ENCODE peak calls at places on chromosomes 13 and 19, in five cellular contexts. D is transverse colon, H is suprapubic skin, W is breast epithelium, T is esophagus squamous epithelium. M is an unnamed sample.

GRCh38 chr13:40667622-40667978 is 1.2 kb upstream of the FOXO1 start:
- DNase-seq in T (no peak), H (peak; percentile 73), W (no peak), D (peak; percentile 38), M (no peak)

GRCh38 chr13:108827637-108828036 is 198.2 kb downstream of the MYO16 start:
- DNase-seq in T (no peak), H (no peak), D (no peak), W (no peak), M (no peak)

GRCh38 chr19:12790628-12791344 is 500 bp upstream of the JUNB start:
- DNase-seq in T (no peak), H (peak; percentile 70), W (no peak), D (no peak), M (no peak)

GRCh38 chr13:24080134-24080533 is 80.4 kb upstream of the SPATA13 start:
- DNase-seq in W (no peak), T (no peak), D (no peak), H (no peak), M (no peak)

GRCh38 chr13:35979378-35979911 is 151.7 kb downstream of the DCLK1 start:
- DNase-seq in T (peak; percentile 9), W (no peak), H (peak; percentile 91), D (peak; percentile 45), M (peak; percentile 94)

GRCh38 chr13:32314968-32315254 is 252 bp downstream of the ZAR1L start:
- DNase-seq in D (peak; percentile 35), W (no peak), H (no peak), T (no peak), M (no peak)

GRCh38 chr13:68439821-68440220 is 1209.7 kb upstream of the PCDH9 start:
- DNase-seq in H (no peak), T (no peak), W (no peak), D (no peak), M (no peak)

GRCh38 chr19:3098515-3099346 is 4.6 kb downstream of the GNA11 start:
- DNase-seq in H (peak; percentile 74), T (no peak), D (peak; percentile 59), W (no peak), M (no peak)

GRCh38 chr19:55224038-55224665 is 4.4 kb downstream of the TMEM86B start:
- DNase-seq in D (no peak), H (no peak), T (no peak), W (no peak), M (no peak)

GRCh38 chr13:19185086-19185864 is 3.7 kb upstream of the TUBA3C start:
- DNase-seq in W (no peak), H (peak; percentile 14), T (no peak), D (no peak), M (no peak)

GRCh38 chr19:47066376-47067214 is 18.2 kb upstream of the TMEM160 start:
- DNase-seq in W (no peak), T (no peak), H (no peak), D (no peak), M (no peak)

GRCh38 chr19:2061093-2061935 is 10.3 kb upstream of the MKNK2 start:
- DNase-seq in T (peak; percentile 97), H (peak; percentile 100), D (peak; percentile 100), W (peak; percentile 99), M (peak; percentile 100)

GRCh38 chr19:13872695-13873389 is 4.1 kb upstream of the NANOS3 start:
- DNase-seq in T (no peak), D (no peak), H (no peak), W (no peak), M (no peak)

GRCh38 chr13:44867825-44868224 is 121.4 kb downstream of the NUFIP1 start:
- DNase-seq in D (no peak), T (no peak), W (no peak), H (no peak), M (no peak)

GRCh38 chr19:53982611-53983010 is 8.8 kb upstream of the CACNG6 start:
- DNase-seq in W (no peak), H (no peak), T (no peak), D (peak; percentile 30), M (no peak)

GRCh38 chr13:48902421-48902820 is 73.3 kb upstream of the FNDC3A start:
- DNase-seq in W (no peak), H (no peak), T (no peak), D (no peak), M (no peak)

GRCh38 chr19:10270180-10270615 is 722 bp upstream of the ICAM1 start:
- DNase-seq in D (peak; percentile 82), T (no peak), H (peak; percentile 89), W (no peak), M (peak; percentile 46)

GRCh38 chr19:10271543-10272086 is 695 bp downstream of the ICAM1 start:
- DNase-seq in H (no peak), T (no peak), D (peak; percentile 43), W (no peak), M (no peak)

GRCh38 chr19:10269333-10270179 is 1.4 kb upstream of the ICAM1 start:
- DNase-seq in D (peak; percentile 90), H (peak; percentile 93), W (peak; percentile 89), T (peak; percentile 40), M (peak; percentile 79)

GRCh38 chr19:10268077-10268476 is 2.8 kb upstream of the ICAM1 start:
- DNase-seq in D (no peak), H (no peak), W (no peak), T (no peak), M (no peak)

DNA sequence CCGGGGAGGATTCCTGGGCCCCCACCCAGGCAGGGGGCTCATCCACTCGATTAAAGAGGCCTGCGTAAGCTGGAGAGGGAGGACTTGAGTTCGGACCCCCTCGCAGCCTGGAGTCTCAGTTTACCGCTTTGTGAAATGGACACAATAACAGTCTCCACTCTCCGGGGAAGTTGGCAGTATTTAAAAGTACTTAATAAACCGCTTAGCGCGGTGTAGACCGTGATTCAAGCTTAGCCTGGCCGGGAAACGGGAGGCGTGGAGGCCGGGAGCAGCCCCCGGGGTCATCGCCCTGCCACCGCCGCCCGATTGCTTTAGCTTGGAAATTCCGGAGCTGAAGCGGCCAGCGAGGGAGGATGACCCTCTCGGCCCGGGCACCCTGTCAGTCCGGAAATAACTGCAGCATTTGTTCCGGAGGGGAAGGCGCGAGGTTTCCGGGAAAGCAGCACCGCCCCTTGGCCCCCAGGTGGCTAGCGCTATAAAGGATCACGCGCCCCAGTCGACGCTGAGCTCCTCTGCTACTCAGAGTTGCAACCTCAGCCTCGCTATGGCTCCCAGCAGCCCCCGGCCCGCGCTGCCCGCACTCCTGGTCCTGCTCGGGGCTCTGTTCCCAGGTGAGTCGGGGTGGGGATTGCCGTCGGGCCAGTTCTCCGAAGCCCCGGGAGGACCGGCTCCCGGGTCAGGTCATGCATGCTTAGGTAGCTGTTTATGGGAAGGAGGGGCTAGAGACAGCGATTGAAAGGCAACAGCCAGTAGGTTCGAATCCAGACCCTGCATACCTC is at the start of gene ICAM1:
- DNase-seq in T (no peak), D (peak; percentile 88), W (peak; percentile 79), H (peak; percentile 96), M (peak; percentile 69)
- TF ChIP-seq POLR2A in T (peak; percentile 75), D (peak; percentile 73), W (peak; percentile 54), H (peak; percentile 92), M (peak; percentile 49)

GRCh38 chr19:18099623-18099995 is 2.0 kb downstream of the MAST3 start:
- DNase-seq in T (no peak), H (no peak), D (no peak), W (no peak), M (no peak)
- H3K27ac ChIP-seq in T (no peak overlapping the region), H (no peak overlapping the region), D (no peak overlapping the region), W (no peak overlapping the region), M (peak overlapping the region; percentile 78)

DNA sequence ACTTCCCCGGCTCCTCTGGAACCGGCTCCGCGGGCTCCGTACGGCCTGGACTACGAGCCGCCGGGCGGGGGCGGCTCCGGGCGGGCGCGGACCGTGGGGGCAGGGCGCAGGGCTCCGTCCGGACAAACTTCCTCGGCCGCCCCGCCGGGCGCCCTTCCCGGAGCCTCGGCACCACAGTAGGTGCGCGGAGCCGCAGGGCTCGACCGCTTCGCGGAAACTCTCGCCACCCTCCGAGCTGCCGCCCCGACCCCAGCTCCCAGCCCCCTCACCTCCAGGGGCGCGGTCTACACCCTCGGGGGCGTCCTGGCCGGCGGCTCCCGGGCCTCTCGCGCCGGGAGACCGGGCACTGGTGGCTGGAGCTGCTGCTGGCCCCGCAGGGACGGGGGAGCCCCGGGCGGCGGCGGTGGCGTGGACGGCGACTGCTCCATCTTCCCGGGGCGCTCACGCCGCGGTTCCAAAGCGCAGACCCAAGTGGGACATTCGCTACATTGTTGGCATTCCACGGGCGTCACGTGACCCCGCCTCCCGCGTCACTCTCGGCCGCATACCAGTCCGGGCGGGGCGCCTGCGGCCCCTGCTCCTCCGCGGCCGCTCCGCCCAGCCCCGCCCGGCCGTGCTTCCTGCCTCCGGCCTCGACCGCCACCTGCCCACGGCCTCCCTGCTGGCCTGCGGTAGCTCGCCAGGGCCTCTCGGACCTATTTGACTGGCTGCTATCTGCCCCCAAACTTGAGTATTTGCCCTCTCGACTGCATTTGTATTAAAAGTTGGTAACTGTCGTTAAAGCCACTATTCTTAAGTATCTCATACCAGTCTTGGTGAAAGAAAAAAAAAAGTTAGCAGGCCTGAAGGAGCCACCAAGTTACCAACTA is at the start of gene LATS2:
- DNase-seq in T (peak; percentile 53), W (peak; percentile 95), D (peak; percentile 96), H (peak; percentile 98), M (peak; percentile 97)
- TF ChIP-seq CTCF in T (peak; percentile 51), W (no peak), D (peak; percentile 37), H (no peak), M (peak; percentile 32)

GRCh38 chr19:39411006-39411831 is 1.2 kb upstream of the PLEKHG2 start:
- DNase-seq in H (peak; percentile 90), T (no peak), W (no peak), D (peak; percentile 86), M (no peak)
- TF ChIP-seq POLR2A in H (peak; percentile 65), T (peak; percentile 48), W (peak; percentile 66), D (peak; percentile 87), M (no peak)

DNA sequence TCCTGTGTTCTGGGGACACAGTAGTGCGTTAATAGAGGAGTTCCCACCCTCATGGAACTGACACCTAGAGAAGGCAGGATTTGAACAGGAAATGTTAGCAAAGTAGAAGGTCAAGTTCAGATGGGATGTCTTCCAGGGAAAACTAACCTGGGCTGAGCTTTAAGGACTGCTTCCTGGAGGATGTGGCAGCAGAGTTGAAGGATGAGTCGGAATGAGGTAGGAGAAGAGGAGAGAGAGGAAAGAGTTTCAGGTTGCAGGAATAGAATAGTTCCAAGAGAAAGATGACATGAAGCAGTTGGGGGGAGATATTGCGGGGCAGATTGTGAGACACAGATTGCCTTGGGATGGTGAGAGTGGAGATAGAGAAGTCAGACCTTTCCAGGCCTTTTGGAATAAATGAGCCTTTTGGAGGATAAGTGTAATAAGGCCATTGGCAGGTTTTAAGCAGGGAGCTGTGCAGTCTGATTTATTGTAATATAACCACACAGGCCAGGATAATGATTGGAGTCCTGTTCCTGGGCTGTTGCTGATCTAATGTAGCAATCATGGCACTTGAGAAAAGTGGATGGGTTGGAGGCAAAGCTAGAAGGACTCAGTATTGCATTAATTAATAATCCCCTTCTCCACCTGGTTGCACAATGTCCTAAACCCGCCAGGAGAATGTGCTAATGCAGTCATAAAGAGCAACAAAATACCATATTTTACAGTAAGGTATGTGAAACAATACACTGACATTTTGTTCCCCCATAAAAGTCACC is 205.4 kb downstream of the SHISA2 start:
- DNase-seq in D (no peak), T (no peak), W (no peak), H (no peak), M (no peak)
- H3K27ac ChIP-seq in D (no peak overlapping the region), T (no peak overlapping the region), W (no peak overlapping the region), H (no peak overlapping the region), M (no peak overlapping the region)